ENCODE peak calls at places on chromosomes 7 and 10, in four cellular contexts. One of them, this sample, is unnamed.

GRCh38 chr10:125554016-125554703 is 128.8 kb downstream of the TEX36 start:
- DNase-seq in mesenchymal stem cell: no peak
- DNase-seq in IMR-90: no peak
- DNase-seq in H9: no peak
- DNase-seq in this sample: no peak

GRCh38 chr10:78953124-78954008 is 115.4 kb upstream of the ZMIZ1 start:
- DNase-seq in mesenchymal stem cell: peak
- DNase-seq in IMR-90: no peak
- DNase-seq in H9: no peak
- DNase-seq in this sample: no peak

GRCh38 chr10:70352401-70353097 is 29.9 kb downstream of the LRRC20 start:
- DNase-seq in mesenchymal stem cell: peak
- DNase-seq in IMR-90: peak
- DNase-seq in H9: no peak
- DNase-seq in this sample: no peak

GRCh38 chr7:31175672-31176071 is 123.6 kb downstream of the ADCYAP1R1 start:
- DNase-seq in mesenchymal stem cell: no peak
- DNase-seq in IMR-90: no peak
- DNase-seq in H9: no peak
- DNase-seq in this sample: no peak

GRCh38 chr7:108234281-108234680 is 104.1 kb upstream of the LAMB4 start:
- DNase-seq in mesenchymal stem cell: no peak
- DNase-seq in IMR-90: peak
- DNase-seq in H9: no peak
- DNase-seq in this sample: no peak

GRCh38 chr7:36916619-36917018 is 192.3 kb upstream of the AOAH start:
- DNase-seq in mesenchymal stem cell: no peak
- DNase-seq in IMR-90: no peak
- DNase-seq in H9: no peak
- DNase-seq in this sample: no peak

GRCh38 chr7:121085922-121086321 is 97.4 kb downstream of the CPED1 start:
- DNase-seq in mesenchymal stem cell: peak
- DNase-seq in IMR-90: peak
- DNase-seq in H9: no peak
- DNase-seq in this sample: no peak

GRCh38 chr10:4384254-4384653 is 441.8 kb upstream of the AKR1E2 start:
- DNase-seq in mesenchymal stem cell: peak
- DNase-seq in IMR-90: peak
- DNase-seq in H9: no peak
- DNase-seq in this sample: no peak

GRCh38 chr7:114663502-114663901 is 248.9 kb downstream of the FOXP2 start:
- DNase-seq in mesenchymal stem cell: peak
- DNase-seq in IMR-90: peak
- DNase-seq in H9: no peak
- DNase-seq in this sample: peak

GRCh38 chr7:22645418-22646181 is 81.4 kb upstream of the IL6 start:
- DNase-seq in mesenchymal stem cell: no peak
- DNase-seq in IMR-90: no peak
- DNase-seq in H9: no peak
- DNase-seq in this sample: no peak

GRCh38 chr7:150314639-150315239 is 8.4 kb upstream of the LRRC61 start:
- DNase-seq in mesenchymal stem cell: no peak
- DNase-seq in IMR-90: no peak
- DNase-seq in H9: peak
- DNase-seq in this sample: no peak

GRCh38 chr7:134834689-134835462 is 55.4 kb downstream of the CALD1 start:
- DNase-seq in mesenchymal stem cell: peak
- DNase-seq in IMR-90: peak
- DNase-seq in H9: no peak
- DNase-seq in this sample: no peak

GRCh38 chr7:134828361-134828760 is 48.9 kb downstream of the CALD1 start:
- DNase-seq in mesenchymal stem cell: no peak
- DNase-seq in IMR-90: peak
- DNase-seq in H9: no peak
- DNase-seq in this sample: no peak

GRCh38 chr7:134832367-134832766 is 52.9 kb downstream of the CALD1 start:
- DNase-seq in mesenchymal stem cell: no peak
- DNase-seq in IMR-90: no peak
- DNase-seq in H9: no peak
- DNase-seq in this sample: no peak

GRCh38 chr7:134829381-134829986 is 50.0 kb downstream of the CALD1 start:
- DNase-seq in mesenchymal stem cell: no peak
- DNase-seq in IMR-90: no peak
- DNase-seq in H9: no peak
- DNase-seq in this sample: no peak

DNA sequence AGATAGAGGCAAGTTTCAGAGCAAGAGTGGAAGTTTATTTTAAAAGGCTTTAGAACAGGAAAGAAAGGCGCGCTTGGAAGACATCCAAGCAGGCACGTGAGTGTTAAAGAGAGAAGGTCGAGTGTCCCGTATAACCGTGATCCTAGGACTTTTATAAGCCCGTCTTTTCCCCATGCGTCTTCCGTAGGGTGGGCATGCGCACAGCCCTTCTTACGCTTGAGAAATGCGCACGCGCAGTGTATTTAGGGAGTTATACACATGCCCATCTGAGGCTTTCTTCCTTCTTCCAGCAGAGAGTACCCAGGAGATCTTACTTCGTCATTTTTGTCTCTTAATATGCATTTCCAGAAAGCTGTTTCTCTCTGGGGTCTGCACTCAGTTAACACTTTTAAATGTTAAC is 52.4 kb downstream of the CALD1 start:
- DNase-seq in mesenchymal stem cell: no peak
- DNase-seq in IMR-90: no peak
- DNase-seq in H9: no peak
- DNase-seq in this sample: no peak
- H3K18ac ChIP-seq in mesenchymal stem cell: no peak
- H3K18ac ChIP-seq in IMR-90: no peak
- H3K18ac ChIP-seq in H9: no peak
- H3K18ac ChIP-seq in this sample: no peak

GRCh38 chr10:13390604-13391522 is 42.8 kb upstream of the SEPHS1 start:
- DNase-seq in mesenchymal stem cell: no peak
- DNase-seq in IMR-90: no peak
- DNase-seq in H9: peak
- DNase-seq in this sample: no peak
- H3K18ac ChIP-seq in mesenchymal stem cell: no peak
- H3K18ac ChIP-seq in IMR-90: no peak
- H3K18ac ChIP-seq in H9: no peak
- H3K18ac ChIP-seq in this sample: no peak

DNA sequence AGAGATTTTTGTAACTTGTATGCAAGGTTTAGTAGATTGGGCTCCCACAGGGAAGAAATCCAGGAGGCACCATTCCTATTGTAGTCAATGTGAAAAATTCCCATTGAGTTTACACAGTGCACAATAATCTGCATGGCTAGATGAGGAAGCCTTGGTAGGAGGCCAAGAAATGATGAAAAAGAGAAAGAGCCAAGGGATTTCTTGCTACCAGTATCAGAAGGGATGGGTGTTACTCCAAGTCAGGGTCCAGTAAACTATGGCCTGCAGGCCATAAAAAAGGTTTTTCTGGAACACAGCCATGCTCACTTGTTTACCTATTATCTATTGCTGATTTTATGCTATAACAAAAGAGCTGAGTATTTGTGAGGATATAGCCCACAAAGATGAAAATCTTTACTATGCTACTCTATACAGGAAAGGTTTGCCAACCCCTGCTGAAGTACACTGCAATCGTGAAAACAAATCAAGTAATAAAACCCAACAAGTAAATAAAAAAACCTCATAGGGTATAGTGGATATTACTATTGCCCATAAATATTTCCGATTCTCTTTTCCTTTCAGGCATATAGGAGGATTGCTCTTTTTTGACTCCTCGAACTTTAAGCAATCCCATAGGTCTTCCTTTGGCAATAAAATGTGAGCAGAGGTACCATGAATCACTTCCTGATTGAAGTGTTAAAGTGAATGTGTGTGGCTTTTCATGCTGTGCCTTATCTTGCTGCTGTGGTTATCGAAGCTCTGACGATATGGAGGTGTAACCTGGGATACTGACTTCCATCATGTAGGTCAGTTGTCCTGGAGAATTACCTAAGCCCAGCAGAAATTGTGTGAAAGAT is 256.3 kb upstream of the MAGI2 start:
- DNase-seq in mesenchymal stem cell: peak
- DNase-seq in IMR-90: peak
- DNase-seq in H9: no peak
- DNase-seq in this sample: no peak
- H3K18ac ChIP-seq in mesenchymal stem cell: no peak
- H3K18ac ChIP-seq in IMR-90: no peak
- H3K18ac ChIP-seq in H9: no peak
- H3K18ac ChIP-seq in this sample: no peak

GRCh38 chr10:59255463-59255862 is 79.0 kb downstream of the PHYHIPL start:
- DNase-seq in mesenchymal stem cell: no peak
- DNase-seq in IMR-90: no peak
- DNase-seq in H9: no peak
- DNase-seq in this sample: no peak
- H3K18ac ChIP-seq in mesenchymal stem cell: no peak
- H3K18ac ChIP-seq in IMR-90: no peak
- H3K18ac ChIP-seq in H9: no peak
- H3K18ac ChIP-seq in this sample: no peak

GRCh38 chr10:132162590-132163277 is 24.0 kb upstream of the DPYSL4 start:
- DNase-seq in mesenchymal stem cell: no peak
- DNase-seq in IMR-90: no peak
- DNase-seq in H9: no peak
- DNase-seq in this sample: no peak
- H3K18ac ChIP-seq in mesenchymal stem cell: no peak
- H3K18ac ChIP-seq in IMR-90: no peak
- H3K18ac ChIP-seq in H9: no peak
- H3K18ac ChIP-seq in this sample: peak

GRCh38 chr10:48594799-48595198 is 10.1 kb downstream of the ARHGAP22 start:
- DNase-seq in mesenchymal stem cell: no peak
- DNase-seq in IMR-90: no peak
- DNase-seq in H9: peak
- DNase-seq in this sample: no peak
- H3K18ac ChIP-seq in mesenchymal stem cell: no peak
- H3K18ac ChIP-seq in IMR-90: no peak
- H3K18ac ChIP-seq in H9: no peak
- H3K18ac ChIP-seq in this sample: no peak

DNA sequence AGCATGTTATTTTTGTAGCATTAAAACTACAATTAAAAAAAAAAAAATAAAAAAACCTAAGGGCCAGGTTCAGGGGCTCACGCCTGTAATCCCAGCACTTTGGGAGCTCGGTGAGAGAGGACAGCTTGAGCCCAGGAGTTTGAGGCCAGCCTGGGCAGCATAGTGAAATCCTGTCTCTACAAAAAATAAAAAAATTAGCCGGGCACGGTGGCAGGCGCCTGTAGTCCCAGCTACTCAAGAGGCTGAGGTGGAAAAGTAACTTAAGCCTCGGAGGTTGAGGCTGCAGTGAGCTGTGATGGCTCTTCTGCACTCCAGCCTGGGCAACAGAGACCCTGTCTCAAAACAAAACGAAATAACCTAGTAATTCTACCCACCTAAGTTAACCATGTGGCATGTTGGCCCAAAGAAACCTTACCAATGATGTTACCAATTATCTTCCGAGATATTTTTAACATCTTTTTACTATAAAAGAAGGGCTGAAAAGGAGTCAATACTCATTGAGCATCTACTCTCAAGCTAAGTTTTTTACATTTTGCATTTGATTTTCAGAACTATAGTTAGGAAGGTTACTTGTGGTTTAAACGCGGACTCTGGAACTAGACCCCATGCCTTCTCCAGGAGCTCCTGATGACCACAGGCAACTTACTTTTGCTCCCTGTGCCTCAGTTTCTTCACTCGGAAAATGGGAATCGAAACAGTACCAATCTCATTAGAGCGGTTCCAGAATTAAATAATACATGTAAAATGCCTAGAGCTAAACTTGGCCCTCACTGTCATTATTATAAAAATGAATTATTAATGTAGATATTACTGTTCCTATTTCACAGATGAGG is 1.4 kb downstream of the ITGB1 start:
- DNase-seq in mesenchymal stem cell: no peak
- DNase-seq in IMR-90: no peak
- DNase-seq in H9: no peak
- DNase-seq in this sample: no peak
- H3K18ac ChIP-seq in mesenchymal stem cell: no peak
- H3K18ac ChIP-seq in IMR-90: peak
- H3K18ac ChIP-seq in H9: no peak
- H3K18ac ChIP-seq in this sample: no peak